ENCODE peak calls at places on chromosome 7, in seven cellular contexts. One of them, this sample, is unnamed.
A peak's percentile ranks its signal among the peaks of the same experiment; 100 is the strongest.

GRCh38 chr7:92134271-92135099 is at the start of gene CYP51A1:
- DNase-seq in body of pancreas: peak; percentile 96
- DNase-seq in mesenchymal stem cell: peak; percentile 95
- DNase-seq in IMR-90: peak; percentile 86
- DNase-seq in transverse colon: peak; percentile 96
- DNase-seq in SK-N-SH: peak; percentile 99
- DNase-seq in fibroblast of lung: peak; percentile 92
- DNase-seq in this sample: peak; percentile 84

GRCh38 chr7:70711441-70711840 is 420.5 kb upstream of the GALNT17 start:
- DNase-seq in mesenchymal stem cell: no peak
- DNase-seq in SK-N-SH: no peak
- DNase-seq in body of pancreas: no peak
- DNase-seq in transverse colon: no peak
- DNase-seq in fibroblast of lung: no peak
- DNase-seq in IMR-90: no peak
- DNase-seq in this sample: no peak

GRCh38 chr7:83301416-83301815 is 138.7 kb upstream of the PCLO start:
- DNase-seq in SK-N-SH: no peak
- DNase-seq in IMR-90: no peak
- DNase-seq in body of pancreas: no peak
- DNase-seq in mesenchymal stem cell: peak; percentile 5
- DNase-seq in fibroblast of lung: peak; percentile 57
- DNase-seq in transverse colon: no peak
- DNase-seq in this sample: no peak

GRCh38 chr7:151745090-151745638 is 131.8 kb downstream of the PRKAG2 start:
- DNase-seq in transverse colon: peak; percentile 86
- DNase-seq in fibroblast of lung: peak; percentile 90
- DNase-seq in SK-N-SH: no peak
- DNase-seq in mesenchymal stem cell: peak; percentile 91
- DNase-seq in body of pancreas: peak; percentile 89
- DNase-seq in IMR-90: peak; percentile 89
- DNase-seq in this sample: peak; percentile 70

GRCh38 chr7:151736403-151736909 is 140.5 kb downstream of the PRKAG2 start:
- DNase-seq in IMR-90: peak; percentile 96
- DNase-seq in mesenchymal stem cell: peak; percentile 99
- DNase-seq in transverse colon: peak; percentile 54
- DNase-seq in SK-N-SH: peak; percentile 76
- DNase-seq in fibroblast of lung: peak; percentile 95
- DNase-seq in body of pancreas: peak; percentile 62
- DNase-seq in this sample: peak; percentile 82

GRCh38 chr7:107253599-107253998 is 84.8 kb downstream of the HBP1 start:
- DNase-seq in SK-N-SH: no peak
- DNase-seq in IMR-90: no peak
- DNase-seq in body of pancreas: no peak
- DNase-seq in fibroblast of lung: no peak
- DNase-seq in transverse colon: no peak
- DNase-seq in mesenchymal stem cell: no peak
- DNase-seq in this sample: no peak

GRCh38 chr7:156640949-156641485 is 443 bp downstream of the RNF32 start:
- DNase-seq in mesenchymal stem cell: no peak
- DNase-seq in body of pancreas: peak; percentile 56
- DNase-seq in IMR-90: peak; percentile 57
- DNase-seq in transverse colon: peak; percentile 68
- DNase-seq in SK-N-SH: no peak
- DNase-seq in fibroblast of lung: peak; percentile 61
- DNase-seq in this sample: peak; percentile 48

GRCh38 chr7:44184221-44184873 is 4.9 kb downstream of the GCK start:
- DNase-seq in SK-N-SH: no peak
- DNase-seq in fibroblast of lung: peak; percentile 89
- DNase-seq in body of pancreas: no peak
- DNase-seq in transverse colon: no peak
- DNase-seq in IMR-90: peak; percentile 89
- DNase-seq in mesenchymal stem cell: peak; percentile 89
- DNase-seq in this sample: peak; percentile 79

GRCh38 chr7:150323682-150324365 is 479 bp upstream of the ACTR3C start:
- DNase-seq in fibroblast of lung: peak; percentile 12
- DNase-seq in SK-N-SH: peak; percentile 54
- DNase-seq in IMR-90: no peak
- DNase-seq in body of pancreas: no peak
- DNase-seq in mesenchymal stem cell: no peak
- DNase-seq in transverse colon: no peak
- DNase-seq in this sample: no peak

GRCh38 chr7:128946936-128947830 is 9.5 kb downstream of the IRF5 start:
- DNase-seq in mesenchymal stem cell: no peak
- DNase-seq in body of pancreas: no peak
- DNase-seq in transverse colon: no peak
- DNase-seq in fibroblast of lung: no peak
- DNase-seq in SK-N-SH: peak; percentile 43
- DNase-seq in IMR-90: no peak
- DNase-seq in this sample: no peak

GRCh38 chr7:95190515-95190914 is 133.8 kb downstream of the PON1 start:
- DNase-seq in body of pancreas: no peak
- DNase-seq in SK-N-SH: no peak
- DNase-seq in fibroblast of lung: peak; percentile 16
- DNase-seq in IMR-90: no peak
- DNase-seq in transverse colon: no peak
- DNase-seq in mesenchymal stem cell: no peak
- DNase-seq in this sample: no peak

GRCh38 chr7:2923886-2924574 is 79.9 kb upstream of the GNA12 start:
- DNase-seq in body of pancreas: no peak
- DNase-seq in transverse colon: no peak
- DNase-seq in fibroblast of lung: no peak
- DNase-seq in SK-N-SH: no peak
- DNase-seq in mesenchymal stem cell: no peak
- DNase-seq in IMR-90: no peak
- DNase-seq in this sample: no peak

GRCh38 chr7:82594665-82595064 is 151.1 kb upstream of the CACNA2D1 start:
- DNase-seq in body of pancreas: no peak
- DNase-seq in fibroblast of lung: no peak
- DNase-seq in mesenchymal stem cell: peak; percentile 37
- DNase-seq in transverse colon: no peak
- DNase-seq in SK-N-SH: no peak
- DNase-seq in IMR-90: no peak
- DNase-seq in this sample: no peak

GRCh38 chr7:157488326-157488725 is 151.5 kb downstream of the DNAJB6 start:
- DNase-seq in SK-N-SH: no peak
- DNase-seq in mesenchymal stem cell: no peak
- DNase-seq in body of pancreas: no peak
- DNase-seq in fibroblast of lung: peak; percentile 44
- DNase-seq in transverse colon: no peak
- DNase-seq in IMR-90: no peak
- DNase-seq in this sample: no peak

GRCh38 chr7:24576171-24577052 is 3.2 kb downstream of the PALS2 start:
- DNase-seq in body of pancreas: peak; percentile 55
- DNase-seq in IMR-90: peak; percentile 77
- DNase-seq in SK-N-SH: peak; percentile 74
- DNase-seq in transverse colon: no peak
- DNase-seq in fibroblast of lung: peak; percentile 74
- DNase-seq in mesenchymal stem cell: peak; percentile 76
- DNase-seq in this sample: peak; percentile 46

GRCh38 chr7:37549542-37549941 is 100.9 kb upstream of the ELMO1 start:
- DNase-seq in mesenchymal stem cell: no peak
- DNase-seq in IMR-90: no peak
- DNase-seq in SK-N-SH: no peak
- DNase-seq in fibroblast of lung: no peak
- DNase-seq in body of pancreas: no peak
- DNase-seq in transverse colon: no peak
- DNase-seq in this sample: no peak
- H3K9me3 ChIP-seq in mesenchymal stem cell: no peaks in the 10 kb centered on the region
- H3K9me3 ChIP-seq in IMR-90: peaks cover 18% of the 10 kb centered on the region
- H3K9me3 ChIP-seq in SK-N-SH: peaks cover under 1% of the 10 kb centered on the region
- H3K9me3 ChIP-seq in fibroblast of lung: no peaks in the 10 kb centered on the region
- H3K9me3 ChIP-seq in body of pancreas: no peaks in the 10 kb centered on the region
- H3K9me3 ChIP-seq in transverse colon: no peaks in the 10 kb centered on the region
- H3K9me3 ChIP-seq in this sample: no peaks in the 10 kb centered on the region

DNA sequence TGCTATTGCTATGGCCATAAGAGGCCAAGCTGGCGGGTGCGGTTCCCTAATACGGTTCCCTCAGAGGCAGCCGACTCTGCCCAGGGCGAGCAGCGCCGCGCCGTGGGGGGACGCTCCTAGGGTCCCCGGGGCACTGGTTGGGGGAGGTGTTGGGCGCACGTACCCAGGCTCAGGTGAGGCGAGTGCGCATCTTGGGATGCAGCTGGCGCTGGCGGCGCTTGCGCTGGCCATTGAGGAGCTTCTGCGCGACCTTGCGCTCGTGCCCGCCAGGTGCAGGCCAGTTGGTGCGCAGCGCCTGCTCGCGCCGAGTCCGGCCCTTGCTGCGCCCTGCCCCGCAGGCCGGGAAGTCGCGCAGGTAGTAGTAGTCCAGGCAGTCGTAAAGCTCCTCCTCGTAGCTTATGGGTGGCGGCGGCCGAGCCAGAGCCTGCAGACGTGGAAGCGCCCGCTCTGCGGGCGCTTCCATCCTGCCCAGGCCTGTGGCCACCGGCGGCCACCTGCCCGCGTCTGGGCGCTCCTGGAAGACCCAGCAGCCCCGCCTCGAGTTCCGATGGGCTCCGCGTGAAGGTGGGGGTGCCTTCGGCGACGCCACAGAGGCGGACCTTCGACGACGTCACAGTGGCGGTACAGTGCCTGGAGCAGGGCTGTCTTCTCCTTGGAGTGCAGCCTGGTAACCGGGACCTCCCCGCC is at the start of gene NUPR2:
- DNase-seq in IMR-90: no peak
- DNase-seq in body of pancreas: peak; percentile 47
- DNase-seq in transverse colon: peak; percentile 11
- DNase-seq in fibroblast of lung: no peak
- DNase-seq in SK-N-SH: peak; percentile 39
- DNase-seq in mesenchymal stem cell: no peak
- DNase-seq in this sample: no peak
- H3K9me3 ChIP-seq in IMR-90: no peaks in the 10 kb centered on the region
- H3K9me3 ChIP-seq in body of pancreas: no peaks in the 10 kb centered on the region
- H3K9me3 ChIP-seq in transverse colon: no peaks in the 10 kb centered on the region
- H3K9me3 ChIP-seq in fibroblast of lung: no peaks in the 10 kb centered on the region
- H3K9me3 ChIP-seq in SK-N-SH: no peaks in the 10 kb centered on the region
- H3K9me3 ChIP-seq in mesenchymal stem cell: no peaks in the 10 kb centered on the region
- H3K9me3 ChIP-seq in this sample: no peaks in the 10 kb centered on the region

DNA sequence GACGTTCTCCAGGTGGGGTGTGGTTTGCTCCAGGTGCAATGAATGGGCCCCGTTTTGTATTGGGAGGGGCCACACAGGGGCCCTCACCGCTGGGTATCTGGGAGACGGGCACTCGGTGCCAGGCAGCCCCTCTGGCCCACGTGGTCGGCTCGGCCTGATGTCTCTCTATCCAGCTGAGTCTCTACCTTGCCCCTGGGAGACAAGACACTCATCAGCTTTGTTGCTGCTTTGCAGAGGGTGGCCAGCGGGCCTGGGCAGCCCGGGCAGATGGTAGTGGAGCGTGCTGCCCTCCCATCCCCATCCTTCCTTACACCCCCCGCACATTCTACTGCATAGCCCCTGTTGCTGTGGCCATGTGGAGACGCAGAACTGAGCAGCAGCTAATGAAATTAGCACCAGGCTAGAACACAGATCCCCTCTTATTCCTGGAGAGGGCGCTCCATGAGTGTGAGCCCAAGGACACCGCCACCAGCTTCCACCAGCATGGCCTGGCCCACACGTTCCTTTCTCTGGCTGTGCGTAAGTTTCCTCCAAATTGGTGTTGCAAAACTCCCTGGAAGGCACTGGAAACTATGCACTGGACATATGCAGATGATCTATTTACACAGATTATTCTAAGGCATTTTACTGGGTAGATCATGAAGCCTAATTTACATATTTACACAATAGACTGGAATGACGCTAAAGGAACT is 455.8 kb upstream of the FOXK1 start:
- DNase-seq in IMR-90: no peak
- DNase-seq in transverse colon: no peak
- DNase-seq in fibroblast of lung: no peak
- DNase-seq in SK-N-SH: no peak
- DNase-seq in mesenchymal stem cell: no peak
- DNase-seq in body of pancreas: no peak
- DNase-seq in this sample: no peak
- H3K9me3 ChIP-seq in IMR-90: peaks cover 9% of the 10 kb centered on the region
- H3K9me3 ChIP-seq in transverse colon: no peaks in the 10 kb centered on the region
- H3K9me3 ChIP-seq in fibroblast of lung: no peaks in the 10 kb centered on the region
- H3K9me3 ChIP-seq in SK-N-SH: no peaks in the 10 kb centered on the region
- H3K9me3 ChIP-seq in mesenchymal stem cell: no peaks in the 10 kb centered on the region
- H3K9me3 ChIP-seq in body of pancreas: no peaks in the 10 kb centered on the region
- H3K9me3 ChIP-seq in this sample: no peaks in the 10 kb centered on the region

GRCh38 chr7:140393756-140394306 is 4.5 kb downstream of the SLC37A3 start:
- DNase-seq in transverse colon: no peak
- DNase-seq in SK-N-SH: no peak
- DNase-seq in body of pancreas: no peak
- DNase-seq in mesenchymal stem cell: no peak
- DNase-seq in fibroblast of lung: no peak
- DNase-seq in IMR-90: no peak
- DNase-seq in this sample: no peak
- H3K9me3 ChIP-seq in transverse colon: no peaks in the 10 kb centered on the region
- H3K9me3 ChIP-seq in SK-N-SH: no peaks in the 10 kb centered on the region
- H3K9me3 ChIP-seq in body of pancreas: no peaks in the 10 kb centered on the region
- H3K9me3 ChIP-seq in mesenchymal stem cell: no peaks in the 10 kb centered on the region
- H3K9me3 ChIP-seq in fibroblast of lung: no peaks in the 10 kb centered on the region
- H3K9me3 ChIP-seq in IMR-90: no peaks in the 10 kb centered on the region
- H3K9me3 ChIP-seq in this sample: no peaks in the 10 kb centered on the region

GRCh38 chr7:64999165-65000004 is 7.1 kb downstream of the ERV3-1 start:
- DNase-seq in mesenchymal stem cell: peak; percentile 16
- DNase-seq in IMR-90: peak; percentile 53
- DNase-seq in SK-N-SH: no peak
- DNase-seq in body of pancreas: peak; percentile 61
- DNase-seq in fibroblast of lung: peak; percentile 94
- DNase-seq in transverse colon: no peak
- DNase-seq in this sample: no peak
- H3K9me3 ChIP-seq in mesenchymal stem cell: peaks cover 52% of the 10 kb centered on the region
- H3K9me3 ChIP-seq in IMR-90: peaks cover 55% of the 10 kb centered on the region
- H3K9me3 ChIP-seq in SK-N-SH: no peaks in the 10 kb centered on the region
- H3K9me3 ChIP-seq in body of pancreas: no peaks in the 10 kb centered on the region
- H3K9me3 ChIP-seq in fibroblast of lung: no peaks in the 10 kb centered on the region
- H3K9me3 ChIP-seq in transverse colon: peaks cover 13% of the 10 kb centered on the region
- H3K9me3 ChIP-seq in this sample: peaks cover 60% of the 10 kb centered on the region